ENCODE peak calls at places on chromosomes 11 and 22, in nine cellular contexts. P is esophagus muscularis mucosa; D is body of pancreas; J is heart right ventricle; Y is neural progenitor cell; W is effector memory CD4-positive, alpha-beta T cell; R is right cardiac atrium; X is left lung; M is neuronal stem cell. Q is an unnamed sample. For H3K4me1, the result is how much of the 10 kb centered on the place peaks cover.

GRCh38 chr11:73942030-73942429 is 8.8 kb upstream of the DNAJB13 start:
- DNase-seq in M (no peak), P (no peak), D (no peak), W (no peak), X (no peak), Y (no peak), R (no peak), J (no peak), Q (no peak)

GRCh38 chr11:44326615-44327475 is 16.9 kb upstream of the ALX4 start:
- DNase-seq in P (no peak), D (no peak), J (no peak), R (no peak), Y (no peak), W (no peak), M (no peak), X (no peak), Q (no peak)

GRCh38 chr11:14454861-14455632 is 44.6 kb downstream of the COPB1 start:
- DNase-seq in J (no peak), X (no peak), P (no peak), D (no peak), Y (peak), R (no peak), M (peak), W (no peak), Q (no peak)

GRCh38 chr22:35540600-35541253 is at the start of gene RASD2:
- DNase-seq in J (peak), W (peak), M (no peak), X (peak), P (no peak), Y (peak), R (peak), D (peak), Q (peak)

GRCh38 chr11:116428638-116428975 is 344.2 kb downstream of the BUD13 start:
- DNase-seq in J (no peak), W (no peak), X (no peak), R (no peak), D (no peak), Y (no peak), M (no peak), P (no peak), Q (no peak)

GRCh38 chr11:1391165-1392010 is 1.7 kb downstream of the BRSK2 start:
- DNase-seq in Y (peak), D (peak), J (no peak), X (peak), M (no peak), R (peak), P (no peak), W (no peak), Q (no peak)

GRCh38 chr11:9568854-9569587 is 4.4 kb upstream of the WEE1 start:
- DNase-seq in W (no peak), D (peak), J (peak), M (no peak), R (peak), Y (peak), P (no peak), X (no peak), Q (peak)

GRCh38 chr11:14506532-14506931 is 6.9 kb upstream of the COPB1 start:
- DNase-seq in R (no peak), D (no peak), X (no peak), P (no peak), M (no peak), Y (no peak), J (no peak), W (no peak), Q (no peak)

GRCh38 chr11:82797595-82797971 is 63.9 kb upstream of the FAM181B start:
- DNase-seq in R (peak), M (no peak), W (no peak), P (no peak), Y (no peak), J (no peak), X (no peak), D (no peak), Q (no peak)

DNA sequence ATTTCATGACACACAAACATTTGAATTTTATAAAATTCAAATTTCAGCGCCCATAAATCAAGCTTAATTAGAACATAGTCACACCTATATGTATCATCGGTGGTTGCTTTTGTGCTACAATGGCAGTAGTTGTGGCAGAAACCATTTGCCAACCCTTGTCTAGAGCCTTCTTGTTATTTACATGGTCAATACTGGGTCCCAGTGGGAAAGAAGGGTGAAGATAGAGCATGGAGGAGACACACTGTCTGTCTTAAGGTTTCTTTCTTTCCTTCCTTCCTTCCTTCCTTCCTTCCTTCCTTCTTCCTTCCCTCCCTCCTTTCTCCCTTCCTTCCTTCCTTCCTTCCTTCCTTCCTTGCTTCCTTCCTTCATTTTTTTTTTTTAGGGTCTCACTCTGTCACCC is 3.7 kb downstream of the OR6Q1 start:
- DNase-seq in P (no peak), J (no peak), R (no peak), D (no peak), Y (no peak), M (no peak), W (no peak), X (no peak), Q (no peak)
- H3K27ac ChIP-seq in P (no peak), J (no peak), R (no peak), D (no peak), Y (no peak), M (no peak), W (no peak), X (no peak), Q (no peak)

GRCh38 chr22:42450862-42451261 is 18.7 kb upstream of the NFAM1 start:
- DNase-seq in J (no peak), W (no peak), R (no peak), M (no peak), P (no peak), Y (no peak), D (no peak), X (peak), Q (no peak)

GRCh38 chr22:42446151-42446550 is 13.9 kb upstream of the NFAM1 start:
- DNase-seq in P (no peak), R (no peak), M (no peak), Y (no peak), X (peak), J (no peak), W (no peak), D (no peak), Q (no peak)

GRCh38 chr22:42452916-42453315 is 20.7 kb upstream of the NFAM1 start:
- DNase-seq in M (no peak), R (no peak), P (no peak), J (no peak), D (no peak), Y (no peak), X (peak), W (no peak), Q (no peak)

GRCh38 chr22:42452456-42452855 is 20.3 kb upstream of the NFAM1 start:
- DNase-seq in X (peak), D (no peak), Y (no peak), W (no peak), J (no peak), M (no peak), P (no peak), R (no peak), Q (no peak)

DNA sequence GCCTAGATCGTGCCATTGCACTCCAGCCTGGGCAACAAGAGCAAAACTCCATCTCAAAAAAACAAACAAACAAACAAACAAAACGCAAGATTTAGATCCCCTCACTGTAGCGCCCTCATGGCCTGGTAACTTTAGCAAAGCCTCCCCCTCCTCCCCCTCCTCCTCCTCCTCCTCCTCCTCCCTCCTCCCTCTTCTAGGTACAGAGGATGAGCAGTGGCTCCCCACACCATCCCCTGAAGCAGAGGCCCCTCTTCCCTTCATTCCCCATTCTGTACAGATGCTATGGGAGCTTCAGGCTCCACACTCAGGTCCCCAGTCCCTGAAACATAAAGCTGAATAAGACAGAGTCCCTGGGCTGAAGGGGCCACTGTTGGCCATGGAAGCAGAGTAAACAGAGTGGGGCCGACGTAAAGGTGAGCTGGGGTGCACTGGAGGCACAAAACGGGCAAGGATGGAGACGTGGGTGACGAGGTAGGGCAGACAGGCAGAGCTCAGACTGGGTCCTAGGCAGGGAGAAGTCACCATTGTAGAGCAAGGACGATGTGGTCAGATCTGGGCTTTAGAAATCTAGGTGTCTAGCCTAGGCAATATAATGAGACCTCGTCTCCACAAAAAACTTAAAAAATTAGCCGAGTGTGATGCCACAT is 19.4 kb upstream of the NFAM1 start:
- DNase-seq in D (no peak), Y (no peak), R (no peak), W (no peak), J (no peak), X (peak), M (no peak), P (no peak), Q (no peak)
- H3K4me1 ChIP-seq in D (under half), Y (under half), R (under half), W (under half), J (under half), X (under half), M (under half), P (under half), Q (under half)

GRCh38 chr11:87212891-87213290 is 175.2 kb downstream of the TMEM135 start:
- DNase-seq in W (no peak), J (no peak), M (no peak), Y (no peak), X (no peak), P (no peak), R (no peak), D (no peak), Q (no peak)
- H3K27ac ChIP-seq in W (no peak), J (no peak), M (no peak), Y (no peak), X (no peak), P (no peak), R (no peak), D (no peak), Q (no peak)

DNA sequence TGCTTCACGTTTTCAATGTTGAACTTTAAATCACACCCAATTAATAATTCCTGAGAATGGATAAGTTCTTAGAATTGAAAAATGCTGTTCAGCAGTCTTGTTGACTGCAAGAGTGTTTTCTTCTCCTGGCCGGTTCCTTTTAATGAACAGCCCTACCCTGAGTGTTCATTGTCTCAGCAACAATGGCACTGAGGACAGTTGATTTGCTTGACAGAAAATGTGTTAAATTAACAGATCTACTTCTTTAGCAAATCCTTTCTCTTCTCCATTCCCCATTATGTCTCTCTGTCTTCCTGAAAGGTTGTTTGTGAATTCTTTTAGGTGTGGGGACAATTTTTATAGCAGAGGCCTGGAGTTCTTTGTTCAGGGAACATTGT is 11.4 kb downstream of the CECR2 start:
- DNase-seq in W (no peak), X (no peak), M (peak), Y (peak), R (no peak), D (no peak), J (no peak), P (no peak), Q (no peak)
- H3K4me1 ChIP-seq in W (under half), X (under half), M (under half), Y (under half), R (under half), D (under half), J (under half), P (under half), Q (under half)

GRCh38 chr11:35031869-35032268 is 107.1 kb upstream of the CD44 start:
- DNase-seq in P (no peak), Y (no peak), R (no peak), X (no peak), W (no peak), M (no peak), D (no peak), J (no peak), Q (no peak)

GRCh38 chr11:35034401-35034800 is 104.6 kb upstream of the CD44 start:
- DNase-seq in X (no peak), Y (no peak), R (no peak), W (no peak), P (no peak), M (no peak), D (no peak), J (no peak), Q (no peak)

GRCh38 chr11:35033011-35033410 is 106.0 kb upstream of the CD44 start:
- DNase-seq in W (no peak), D (no peak), J (no peak), R (no peak), M (no peak), X (no peak), Y (no peak), P (no peak), Q (no peak)

GRCh38 chr11:35030716-35031213 is 108.2 kb upstream of the CD44 start:
- DNase-seq in P (no peak), W (peak), M (no peak), Y (no peak), D (no peak), J (peak), R (peak), X (peak), Q (peak)

DNA sequence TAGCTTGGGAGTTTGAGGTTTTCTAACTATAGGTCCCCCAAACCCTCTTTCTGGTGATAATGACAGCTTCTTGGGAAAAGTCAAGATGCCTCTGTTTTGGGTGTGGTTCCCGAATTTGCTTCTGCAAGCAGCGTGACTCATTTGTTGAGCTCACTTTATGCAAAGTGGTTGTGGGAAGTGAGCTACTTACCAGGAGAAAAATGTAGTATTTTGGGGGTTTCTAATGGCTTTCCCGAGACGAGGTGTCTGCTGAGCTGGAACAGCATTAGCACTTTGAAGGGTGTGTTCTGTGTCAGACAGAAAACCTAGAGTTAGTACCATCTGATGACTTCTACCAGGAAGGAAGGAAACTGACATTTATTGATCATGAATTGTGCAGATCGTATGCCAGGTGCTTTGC is 109.0 kb upstream of the CD44 start:
- DNase-seq in Y (no peak), J (no peak), D (no peak), W (peak), P (no peak), X (no peak), M (no peak), R (no peak), Q (peak)
- H3K27ac ChIP-seq in Y (no peak), J (no peak), D (no peak), W (peak), P (no peak), X (peak), M (no peak), R (no peak), Q (peak)

DNA sequence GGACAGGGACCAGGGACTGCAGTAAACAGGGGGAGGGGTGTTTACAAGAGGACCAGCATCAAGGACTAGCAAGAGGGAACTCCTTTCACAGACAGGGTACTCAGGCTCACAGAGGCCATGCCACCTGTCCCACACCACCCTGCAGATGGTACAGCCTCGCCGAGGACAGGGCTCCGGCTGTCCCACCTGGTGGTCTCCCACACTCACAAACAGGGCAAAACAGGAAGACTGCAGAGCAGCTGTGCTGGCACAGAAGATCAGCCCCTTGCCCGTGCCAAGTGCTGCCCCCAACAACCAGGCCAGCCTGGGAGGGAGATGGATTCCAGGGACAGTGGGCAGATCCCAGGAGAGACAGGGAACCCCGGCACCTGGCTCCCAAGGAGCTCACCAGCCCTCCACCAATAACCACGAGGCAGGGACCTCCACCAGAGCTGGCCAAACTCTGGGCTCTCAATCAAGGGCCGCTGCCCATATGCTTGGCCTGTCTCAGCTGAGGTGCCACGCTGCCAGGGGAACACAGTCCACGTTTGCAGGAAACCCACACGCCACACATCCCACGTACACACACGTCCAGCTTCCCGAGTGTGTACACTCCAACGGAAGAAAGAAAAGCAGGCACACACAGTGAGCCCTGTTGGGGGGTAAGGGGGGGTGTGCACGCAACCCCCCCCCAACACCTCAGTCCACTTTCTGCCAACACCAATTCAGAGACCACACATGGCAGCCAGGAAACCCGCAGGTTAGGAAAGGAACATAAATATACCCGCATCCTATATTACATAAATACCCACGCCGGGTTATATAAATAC is 2.0 kb downstream of the CSNK1E start:
- DNase-seq in M (no peak), P (no peak), D (peak), X (no peak), J (no peak), W (no peak), Y (peak), R (peak), Q (no peak)
- H3K4me1 ChIP-seq in M (under half), P (half or more), D (half or more), X (half or more), J (half or more), W (under half), Y (under half), R (under half), Q (half or more)

DNA sequence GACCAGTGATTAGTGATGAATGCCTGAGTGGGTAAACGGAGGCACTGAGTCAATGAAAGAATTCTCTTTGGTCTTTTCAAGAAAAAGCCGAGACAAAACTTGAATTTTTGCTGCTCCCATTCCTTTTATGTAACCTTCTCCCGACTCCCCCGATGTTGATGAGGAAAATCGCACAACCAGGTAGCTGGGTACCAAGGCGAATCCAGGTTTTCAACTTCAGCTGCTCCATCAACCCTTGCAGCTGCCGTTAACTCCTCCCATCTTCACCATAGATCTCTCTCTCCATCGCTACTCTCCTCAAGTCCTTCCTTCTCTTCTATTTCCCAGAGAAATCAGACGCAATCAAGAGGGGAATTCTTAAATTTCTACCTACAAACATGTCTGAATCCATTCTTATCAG is 611 bp upstream of the USP2 start:
- DNase-seq in X (no peak), M (no peak), W (no peak), J (no peak), P (no peak), Y (no peak), R (no peak), D (no peak), Q (no peak)
- H3K27ac ChIP-seq in X (peak), M (no peak), W (peak), J (no peak), P (peak), Y (no peak), R (no peak), D (peak), Q (peak)

DNA sequence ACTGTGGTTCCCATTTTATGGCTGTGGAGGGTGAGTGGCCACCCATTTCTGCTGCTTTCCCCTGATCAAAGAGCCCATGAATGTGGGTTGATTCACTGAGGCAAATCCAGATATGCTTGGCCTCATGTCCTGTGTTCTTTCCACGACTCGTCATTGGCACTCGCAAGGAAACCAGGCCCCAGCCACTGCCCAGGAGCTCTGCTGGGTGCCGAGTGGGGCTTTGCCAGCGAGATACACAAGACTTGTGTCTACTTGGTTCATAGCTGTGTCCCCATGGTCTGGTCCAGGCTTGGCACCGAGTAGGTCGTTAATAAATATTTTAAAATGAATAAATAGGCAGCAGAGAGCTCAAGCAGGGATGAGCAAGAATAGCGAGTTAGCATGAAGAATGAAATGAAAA is 1291.5 kb downstream of the TBC1D22A start:
- DNase-seq in D (no peak), R (no peak), P (no peak), W (no peak), Y (no peak), M (no peak), X (no peak), J (no peak), Q (peak)
- H3K4me1 ChIP-seq in D (under half), R (under half), P (under half), W (under half), Y (under half), M (under half), X (under half), J (under half), Q (under half)

DNA sequence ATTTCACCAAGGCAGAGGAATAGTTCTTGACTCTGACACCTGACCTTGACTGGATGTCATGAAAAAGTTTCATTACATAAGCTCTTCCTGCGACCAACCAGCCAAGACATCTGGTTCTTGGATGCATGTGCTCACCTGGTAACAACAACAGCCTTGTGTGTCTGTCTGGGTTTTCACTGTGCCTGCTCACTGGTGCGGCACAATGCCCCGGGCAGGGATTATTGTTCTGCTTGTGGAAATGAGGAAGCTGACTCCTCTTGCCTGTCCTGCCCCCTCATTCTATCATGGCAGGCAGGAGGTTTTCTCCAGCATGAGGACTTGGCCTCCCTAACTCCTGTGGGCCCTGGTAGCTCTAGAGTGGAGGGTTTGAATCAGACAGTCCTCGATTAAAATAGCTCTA is 11.0 kb downstream of the PPFIBP2 start:
- DNase-seq in D (no peak), J (no peak), X (no peak), M (no peak), P (no peak), W (no peak), Y (peak), R (peak), Q (no peak)
- H3K27ac ChIP-seq in D (no peak), J (no peak), X (no peak), M (no peak), P (no peak), W (no peak), Y (no peak), R (no peak), Q (no peak)

Q was measured in SJSA1.